ENCODE peak calls at places on chromosomes 2 and 18, in six cellular contexts. N is GM12878, Y is fibroblast of lung, W is hepatocyte, P is MM.1S, I is HCT116. H is an unnamed sample.

GRCh38 chr2:186623121-186623520 is 33.3 kb downstream of the ITGAV start:
- DNase-seq in N (no peak), Y (no peak), W (no peak), P (no peak), I (no peak), H (no peak)

GRCh38 chr18:48340502-48340901 is 68.7 kb downstream of the ZBTB7C start:
- DNase-seq in N (no peak), Y (no peak), W (no peak), P (no peak), I (no peak), H (no peak)

GRCh38 chr2:226733189-226733858 is 66.3 kb downstream of the IRS1 start:
- DNase-seq in N (no peak), Y (no peak), W (peak; percentile 45), P (no peak), I (no peak), H (no peak)

GRCh38 chr2:238860966-238861730 is 13.3 kb downstream of the TWIST2 start:
- DNase-seq in N (no peak), Y (no peak), W (no peak), P (no peak), I (no peak), H (no peak)

GRCh38 chr2:120948662-120949011 is 213.0 kb downstream of the GLI2 start:
- DNase-seq in N (no peak), Y (no peak), W (no peak), P (no peak), I (no peak), H (no peak)

GRCh38 chr2:238873401-238873801 is 25.5 kb downstream of the TWIST2 start:
- DNase-seq in N (no peak), Y (no peak), W (no peak), P (no peak), I (no peak), H (no peak)

GRCh38 chr18:63686871-63687270 is 15.9 kb upstream of the SERPINB11 start:
- DNase-seq in N (no peak), Y (no peak), W (no peak), P (no peak), I (no peak), H (no peak)

GRCh38 chr2:191321861-191322662 is 76.9 kb downstream of the MYO1B start:
- DNase-seq in N (no peak), Y (peak; percentile 95), W (no peak), P (peak; percentile 30), I (peak; percentile 21), H (peak; percentile 13)

GRCh38 chr2:5777089-5777488 is 84.9 kb downstream of the SOX11 start:
- DNase-seq in N (no peak), Y (peak; percentile 63), W (peak; percentile 53), P (no peak), I (no peak), H (peak; percentile 19)

GRCh38 chr18:27017901-27018500 is 152.5 kb upstream of the AQP4 start:
- DNase-seq in N (no peak), Y (no peak), W (peak; percentile 26), P (peak; percentile 29), I (no peak), H (peak; percentile 45)

GRCh38 chr2:128466377-128467175 is 147.9 kb upstream of the HS6ST1 start:
- DNase-seq in N (no peak), Y (no peak), W (no peak), P (no peak), I (no peak), H (no peak)

GRCh38 chr2:105382177-105382576 is 16.7 kb downstream of the FHL2 start:
- DNase-seq in N (no peak), Y (no peak), W (no peak), P (no peak), I (no peak), H (no peak)

GRCh38 chr2:28527196-28527595 is 31.3 kb downstream of the PLB1 start:
- DNase-seq in N (no peak), Y (no peak), W (no peak), P (no peak), I (no peak), H (no peak)

GRCh38 chr2:98503481-98504096 is 58.9 kb downstream of the INPP4A start:
- DNase-seq in N (no peak), Y (peak; percentile 16), W (no peak), P (no peak), I (no peak), H (no peak)

GRCh38 chr2:220104871-220105351 is 477.5 kb downstream of the SLC4A3 start:
- DNase-seq in N (no peak), Y (peak; percentile 93), W (peak; percentile 37), P (no peak), I (no peak), H (peak; percentile 63)

GRCh38 chr2:33059452-33060156 is 112.9 kb downstream of the LTBP1 start:
- DNase-seq in N (no peak), Y (peak; percentile 43), W (no peak), P (no peak), I (no peak), H (no peak)

GRCh38 chr2:110678457-110679336 is 834 bp upstream of the BUB1 start:
- DNase-seq in N (no peak), Y (peak; percentile 27), W (peak; percentile 35), P (peak; percentile 42), I (no peak), H (peak; percentile 15)

GRCh38 chr2:42823744-42824453 is 31.5 kb upstream of the HAAO start:
- DNase-seq in N (no peak), Y (peak; percentile 48), W (no peak), P (no peak), I (no peak), H (no peak)

GRCh38 chr2:148899638-148900318 is 24.8 kb downstream of the KIF5C start:
- DNase-seq in N (no peak), Y (no peak), W (no peak), P (no peak), I (no peak), H (no peak)

GRCh38 chr2:25306767-25307368 is 34.9 kb downstream of the DNMT3A start:
- DNase-seq in N (no peak), Y (no peak), W (no peak), P (no peak), I (no peak), H (no peak)

GRCh38 chr2:72289283-72289682 is 141.6 kb upstream of the CYP26B1 start:
- DNase-seq in N (no peak), Y (peak; percentile 71), W (no peak), P (no peak), I (no peak), H (peak; percentile 26)

GRCh38 chr2:228352048-228352447 is 170.6 kb upstream of the SPHKAP start:
- DNase-seq in N (no peak), Y (no peak), W (no peak), P (no peak), I (no peak), H (no peak)

GRCh38 chr2:107570876-107571275 is 255.8 kb upstream of the RGPD4 start:
- DNase-seq in N (no peak), Y (no peak), W (no peak), P (no peak), I (no peak), H (no peak)

GRCh38 chr2:1140389-1141003 is 189.8 kb downstream of the SNTG2 start:
- DNase-seq in N (no peak), Y (no peak), W (peak; percentile 56), P (no peak), I (no peak), H (peak; percentile 60)

GRCh38 chr2:144201126-144201525 is 318.8 kb downstream of the ZEB2 start:
- DNase-seq in N (no peak), Y (no peak), W (no peak), P (no peak), I (no peak), H (no peak)

GRCh38 chr2:70790079-70790963 is at the start of gene FIGLA:
- DNase-seq in N (no peak), Y (no peak), W (no peak), P (no peak), I (no peak), H (no peak)

GRCh38 chr2:15957881-15958713 is 17.7 kb downstream of the MYCN start:
- DNase-seq in N (no peak), Y (no peak), W (no peak), P (no peak), I (no peak), H (no peak)

DNA sequence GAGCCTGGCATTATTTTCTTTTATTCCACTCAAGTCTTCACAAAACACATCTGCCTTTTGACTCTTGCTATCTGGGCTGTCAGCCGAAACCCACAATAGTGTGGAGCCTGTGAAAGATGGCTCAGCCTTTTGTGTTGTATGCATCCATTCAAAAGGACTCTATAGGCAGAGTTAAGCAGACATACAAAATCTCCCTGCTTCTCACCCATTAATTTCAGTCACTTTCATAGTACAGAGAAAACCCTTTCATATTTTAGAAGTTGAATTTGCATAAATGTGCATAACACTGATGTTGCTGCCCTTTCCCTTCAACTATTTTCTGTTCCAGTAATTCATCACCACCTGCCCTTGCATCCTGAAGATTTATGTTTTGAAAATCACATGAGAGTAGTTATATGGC is 154.6 kb downstream of the EVA1A start:
- DNase-seq in N (no peak), Y (no peak), W (no peak), P (no peak), I (no peak), H (no peak)
- H2AFZ ChIP-seq in N (no peak overlapping the region), Y (no peak overlapping the region), W (no peak overlapping the region), P (no peak overlapping the region), I (no peak overlapping the region), H (no peak overlapping the region)

GRCh38 chr18:13465126-13465446 is 246.5 kb downstream of the LDLRAD4 start:
- DNase-seq in N (no peak), Y (no peak), W (no peak), P (no peak), I (no peak), H (no peak)
- H3K4me3 ChIP-seq in N (peak overlapping the region; percentile 52), Y (no peak overlapping the region), W (no peak overlapping the region), P (peak overlapping the region; percentile 15), I (no peak overlapping the region), H (no peak overlapping the region)

GRCh38 chr2:216362730-216363129 is 9.6 kb downstream of the MARCHF4 start:
- DNase-seq in N (no peak), Y (peak; percentile 69), W (peak; percentile 50), P (no peak), I (no peak), H (peak; percentile 78)

GRCh38 chr2:216365518-216365917 is 6.8 kb downstream of the MARCHF4 start:
- DNase-seq in N (no peak), Y (no peak), W (no peak), P (no peak), I (no peak), H (no peak)

GRCh38 chr2:216366777-216367465 is 5.4 kb downstream of the MARCHF4 start:
- DNase-seq in N (no peak), Y (no peak), W (no peak), P (no peak), I (no peak), H (peak; percentile 11)

GRCh38 chr2:216363221-216363620 is 9.1 kb downstream of the MARCHF4 start:
- DNase-seq in N (no peak), Y (no peak), W (no peak), P (no peak), I (no peak), H (no peak)
- TF ChIP-seq CTCF in N (no peak), Y (no peak), W (no peak), P (no peak), I (no peak), H (no peak)

GRCh38 chr2:241941691-241942301 is 72.3 kb downstream of the RTP5 start:
- DNase-seq in N (no peak), Y (no peak), W (no peak), P (no peak), I (no peak), H (no peak)
- H2AFZ ChIP-seq in N (no peak overlapping the region), Y (no peak overlapping the region), W (no peak overlapping the region), P (no peak overlapping the region), I (no peak overlapping the region), H (no peak overlapping the region)

H was measured in PC-3.